ENCODE peak calls at places on chromosomes 7 and 10, in six cellular contexts. F is glutamatergic neuron; D is activated naive CD4-positive, alpha-beta T cell treated with Interleukin-2 at 50 U/mL for 16 hours; J is posterior vena cava; T is AG04450; X is activated T-cell treated with anti-CD3 and anti-CD28 coated beads, Interleukin-2, amount 50 U/mL, for 48 hours. U is an unnamed sample.

GRCh38 chr7:79332091-79332490 is 121.4 kb downstream of the MAGI2 start:
- DNase-seq in X (no peak), D (no peak), F (no peak), T (no peak), J (no peak), U (no peak)

GRCh38 chr7:106073701-106074100 is 38.4 kb downstream of the SYPL1 start:
- DNase-seq in D (no peak), T (no peak), X (no peak), F (no peak), J (no peak), U (no peak)

GRCh38 chr7:122515404-122515803 is 183.5 kb downstream of the RNF133 start:
- DNase-seq in D (no peak), T (no peak), J (no peak), X (no peak), F (no peak), U (no peak)

GRCh38 chr7:42093361-42093905 is 143.6 kb downstream of the GLI3 start:
- DNase-seq in F (no peak), T (no peak), D (no peak), X (no peak), J (no peak), U (no peak)

GRCh38 chr10:75464478-75465090 is 33.2 kb downstream of the LRMDA start:
- DNase-seq in D (no peak), J (no peak), T (no peak), F (no peak), X (no peak), U (no peak)

GRCh38 chr7:129952164-129952652 is 552 bp downstream of the UBE2H start:
- DNase-seq in D (peak), X (peak), F (peak), T (no peak), J (peak), U (no peak)

GRCh38 chr10:123571978-123572377 is 94.2 kb upstream of the GPR26 start:
- DNase-seq in X (no peak), F (no peak), D (no peak), J (peak), T (no peak), U (no peak)

GRCh38 chr10:22986771-22987542 is 59.1 kb downstream of the ARMC3 start:
- DNase-seq in X (no peak), F (no peak), D (no peak), J (no peak), T (peak), U (peak)

GRCh38 chr10:46536171-46536570 is 20.3 kb downstream of the GPRIN2 start:
- DNase-seq in J (no peak), X (no peak), D (no peak), F (peak), T (no peak), U (no peak)

GRCh38 chr10:125165584-125166340 is 5.4 kb upstream of the CTBP2 start:
- DNase-seq in J (no peak), D (no peak), X (no peak), T (no peak), F (no peak), U (no peak)

GRCh38 chr10:102669206-102670064 is 25.2 kb downstream of the TRIM8 start:
- DNase-seq in T (no peak), D (no peak), X (peak), J (peak), F (no peak), U (peak)

GRCh38 chr7:76296743-76297740 is 5.4 kb upstream of the HSPB1 start:
- DNase-seq in F (no peak), T (peak), X (no peak), D (no peak), J (no peak), U (no peak)

GRCh38 chr7:35975851-35976454 is 175.1 kb downstream of the SEPTIN7 start:
- DNase-seq in T (peak), J (no peak), X (peak), F (no peak), D (peak), U (peak)

U was measured in RCC 7860.